ENCODE peak calls at places on chromosomes 11 and 22, in five cellular contexts. One of them, this sample, is unnamed. For H3K27me3, the result is how much of the 10 kb centered on the place peaks cover.

GRCh38 chr11:85595285-85595884 is 31.8 kb downstream of the DLG2 start:
- DNase-seq in H9: no peak
- DNase-seq in mesenchymal stem cell: peak
- DNase-seq in neuronal stem cell: peak
- DNase-seq in H1: no peak
- DNase-seq in this sample: no peak

GRCh38 chr11:113553905-113554304 is 78.7 kb upstream of the DRD2 start:
- DNase-seq in H9: no peak
- DNase-seq in mesenchymal stem cell: no peak
- DNase-seq in H1: no peak
- DNase-seq in neuronal stem cell: no peak
- DNase-seq in this sample: no peak

GRCh38 chr11:123719452-123719851 is 22.0 kb downstream of the ZNF202 start:
- DNase-seq in H9: no peak
- DNase-seq in H1: no peak
- DNase-seq in neuronal stem cell: no peak
- DNase-seq in mesenchymal stem cell: peak
- DNase-seq in this sample: peak

GRCh38 chr22:46798366-46799057 is 36.1 kb downstream of the TBC1D22A start:
- DNase-seq in neuronal stem cell: peak
- DNase-seq in H9: peak
- DNase-seq in H1: peak
- DNase-seq in mesenchymal stem cell: peak
- DNase-seq in this sample: peak

GRCh38 chr22:19870153-19871022 is 15.7 kb upstream of the GNB1L start:
- DNase-seq in mesenchymal stem cell: no peak
- DNase-seq in H9: peak
- DNase-seq in H1: no peak
- DNase-seq in neuronal stem cell: no peak
- DNase-seq in this sample: peak

GRCh38 chr11:107591446-107592236 is 694 bp downstream of the ELMOD1 start:
- DNase-seq in neuronal stem cell: peak
- DNase-seq in H1: no peak
- DNase-seq in H9: peak
- DNase-seq in mesenchymal stem cell: peak
- DNase-seq in this sample: peak

GRCh38 chr11:129075757-129076156 is 116.4 kb downstream of the ARHGAP32 start:
- DNase-seq in H9: no peak
- DNase-seq in H1: no peak
- DNase-seq in neuronal stem cell: no peak
- DNase-seq in mesenchymal stem cell: no peak
- DNase-seq in this sample: peak

GRCh38 chr11:77502501-77502900 is 28.6 kb upstream of the PAK1 start:
- DNase-seq in neuronal stem cell: no peak
- DNase-seq in H1: no peak
- DNase-seq in H9: no peak
- DNase-seq in mesenchymal stem cell: no peak
- DNase-seq in this sample: no peak

GRCh38 chr11:115930886-115931537 is 426.8 kb upstream of the CADM1 start:
- DNase-seq in mesenchymal stem cell: no peak
- DNase-seq in H9: no peak
- DNase-seq in H1: no peak
- DNase-seq in neuronal stem cell: no peak
- DNase-seq in this sample: no peak

GRCh38 chr11:44171518-44171917 is 76.0 kb downstream of the EXT2 start:
- DNase-seq in H9: no peak
- DNase-seq in neuronal stem cell: no peak
- DNase-seq in mesenchymal stem cell: no peak
- DNase-seq in H1: no peak
- DNase-seq in this sample: no peak

DNA sequence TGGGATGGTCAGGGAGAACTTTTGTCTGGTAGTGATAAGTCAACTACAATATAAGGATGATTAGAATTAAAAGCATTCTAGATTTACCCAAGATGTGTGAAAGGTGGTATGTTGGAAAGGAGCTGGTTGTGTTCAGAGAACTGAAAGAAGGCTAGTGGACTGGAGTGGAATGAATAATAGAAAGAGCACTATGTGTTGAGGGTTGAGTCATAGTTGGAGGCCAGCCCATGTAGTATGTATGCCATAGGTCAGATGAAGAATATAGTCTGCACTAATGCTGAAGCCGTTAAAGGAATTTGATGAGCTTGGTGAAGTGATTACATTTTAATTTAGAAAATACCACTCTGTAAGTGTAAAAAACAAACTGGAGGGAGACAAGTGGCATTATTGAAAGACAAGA is 514.1 kb downstream of the CNTN5 start:
- DNase-seq in H9: no peak
- DNase-seq in mesenchymal stem cell: no peak
- DNase-seq in neuronal stem cell: no peak
- DNase-seq in H1: no peak
- DNase-seq in this sample: no peak
- H3K27ac ChIP-seq in H9: no peak
- H3K27ac ChIP-seq in mesenchymal stem cell: no peak
- H3K27ac ChIP-seq in neuronal stem cell: no peak
- H3K27ac ChIP-seq in H1: no peak
- H3K27ac ChIP-seq in this sample: no peak

GRCh38 chr11:120241277-120241676 is 1.3 kb downstream of the POU2F3 start:
- DNase-seq in H1: no peak
- DNase-seq in neuronal stem cell: no peak
- DNase-seq in mesenchymal stem cell: no peak
- DNase-seq in H9: no peak
- DNase-seq in this sample: no peak
- H3K27me3 ChIP-seq in H1: under half
- H3K27me3 ChIP-seq in neuronal stem cell: half or more
- H3K27me3 ChIP-seq in mesenchymal stem cell: half or more
- H3K27me3 ChIP-seq in H9: under half
- H3K27me3 ChIP-seq in this sample: under half

GRCh38 chr11:75261902-75262361 is 21.4 kb downstream of the TPBGL start:
- DNase-seq in H9: no peak
- DNase-seq in H1: no peak
- DNase-seq in neuronal stem cell: no peak
- DNase-seq in mesenchymal stem cell: no peak
- DNase-seq in this sample: no peak
- H2BK12ac ChIP-seq in H9: no peak
- H2BK12ac ChIP-seq in H1: no peak
- H2BK12ac ChIP-seq in neuronal stem cell: no peak
- H2BK12ac ChIP-seq in mesenchymal stem cell: no peak
- H2BK12ac ChIP-seq in this sample: no peak

DNA sequence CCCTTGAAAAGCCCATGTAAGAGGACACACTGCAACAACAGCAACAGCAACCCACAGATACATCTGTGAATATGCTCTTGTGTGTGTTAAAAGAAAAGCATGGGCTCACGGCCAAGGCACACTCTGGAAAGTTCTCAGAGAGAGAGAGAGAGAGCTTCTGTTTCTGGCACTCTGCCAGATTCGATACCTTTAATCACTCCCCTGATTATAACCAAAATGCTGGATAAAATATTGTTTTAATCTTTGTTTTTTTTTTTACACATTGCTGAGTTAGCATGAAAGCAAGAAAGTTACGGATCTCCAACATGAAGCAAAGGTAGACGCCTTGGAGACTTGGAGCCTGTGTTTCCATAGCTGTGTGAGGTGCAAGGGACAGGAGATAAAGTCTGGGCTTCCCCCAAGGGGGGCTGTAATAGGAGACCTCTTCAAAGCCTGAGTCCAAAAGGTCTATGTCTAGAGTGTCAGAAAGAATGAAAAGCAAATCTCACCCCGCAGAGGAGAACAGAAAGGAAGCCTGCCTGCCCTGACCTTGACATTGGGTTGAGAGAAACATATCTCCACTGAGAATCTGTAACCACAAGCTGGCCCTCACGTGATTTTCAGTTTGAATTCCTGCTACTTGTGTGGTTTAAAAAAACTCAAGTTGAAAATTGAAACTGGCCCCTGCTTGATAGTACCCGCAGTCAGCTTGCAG is 33.7 kb upstream of the MPPED1 start:
- DNase-seq in neuronal stem cell: no peak
- DNase-seq in H1: no peak
- DNase-seq in mesenchymal stem cell: peak
- DNase-seq in H9: no peak
- DNase-seq in this sample: no peak
- H3K27ac ChIP-seq in neuronal stem cell: no peak
- H3K27ac ChIP-seq in H1: no peak
- H3K27ac ChIP-seq in mesenchymal stem cell: no peak
- H3K27ac ChIP-seq in H9: no peak
- H3K27ac ChIP-seq in this sample: no peak

GRCh38 chr22:26170795-26171194 is 1.5 kb downstream of the SEZ6L start:
- DNase-seq in mesenchymal stem cell: no peak
- DNase-seq in H9: peak
- DNase-seq in H1: no peak
- DNase-seq in neuronal stem cell: peak
- DNase-seq in this sample: no peak
- H3K27me3 ChIP-seq in mesenchymal stem cell: half or more
- H3K27me3 ChIP-seq in H9: under half
- H3K27me3 ChIP-seq in H1: under half
- H3K27me3 ChIP-seq in neuronal stem cell: half or more
- H3K27me3 ChIP-seq in this sample: under half